ENCODE peak calls at places on chromosomes 7 and 10, in four cellular contexts. One of them, this sample, is unnamed.
A peak's percentile ranks its signal among the peaks of the same experiment; 100 is the strongest.

GRCh38 chr7:107860981-107861652 is 29.9 kb upstream of the DLD start:
- DNase-seq in K562: no peak
- DNase-seq in H1: no peak
- DNase-seq in HepG2: no peak
- DNase-seq in this sample: no peak

GRCh38 chr7:156842740-156843140 is 50.2 kb downstream of the LMBR1 start:
- DNase-seq in HepG2: no peak
- DNase-seq in H1: no peak
- DNase-seq in K562: peak; percentile 63
- DNase-seq in this sample: no peak

GRCh38 chr7:14233026-14233897 is 243.8 kb upstream of the ETV1 start:
- DNase-seq in H1: no peak
- DNase-seq in HepG2: no peak
- DNase-seq in K562: no peak
- DNase-seq in this sample: no peak

GRCh38 chr10:110860576-110861241 is 11.0 kb upstream of the PDCD4 start:
- DNase-seq in HepG2: peak; percentile 34
- DNase-seq in K562: no peak
- DNase-seq in H1: no peak
- DNase-seq in this sample: peak; percentile 90

GRCh38 chr10:26216949-26217395 is 398 bp downstream of the GAD2 start:
- DNase-seq in H1: no peak
- DNase-seq in HepG2: no peak
- DNase-seq in K562: no peak
- DNase-seq in this sample: no peak

GRCh38 chr7:151794508-151795167 is 82.3 kb downstream of the PRKAG2 start:
- DNase-seq in HepG2: no peak
- DNase-seq in H1: no peak
- DNase-seq in K562: no peak
- DNase-seq in this sample: no peak

GRCh38 chr7:73741600-73741999 is 3.0 kb upstream of the ABHD11 start:
- DNase-seq in K562: no peak
- DNase-seq in HepG2: no peak
- DNase-seq in H1: no peak
- DNase-seq in this sample: no peak

GRCh38 chr7:106962751-106963150 is 81.8 kb upstream of the PRKAR2B start:
- DNase-seq in K562: no peak
- DNase-seq in HepG2: no peak
- DNase-seq in H1: no peak
- DNase-seq in this sample: no peak

GRCh38 chr7:32093415-32094408 is 23.5 kb upstream of the PDE1C start:
- DNase-seq in H1: no peak
- DNase-seq in K562: no peak
- DNase-seq in HepG2: no peak
- DNase-seq in this sample: no peak

GRCh38 chr7:120856621-120857352 is 1.2 kb downstream of the TSPAN12 start:
- DNase-seq in K562: peak; percentile 58
- DNase-seq in HepG2: peak; percentile 18
- DNase-seq in H1: no peak
- DNase-seq in this sample: peak; percentile 73

GRCh38 chr10:97570789-97571536 is 1.6 kb upstream of the ANKRD2 start:
- DNase-seq in K562: no peak
- DNase-seq in HepG2: no peak
- DNase-seq in H1: no peak
- DNase-seq in this sample: no peak

GRCh38 chr10:36416513-36416912 is 708.9 kb upstream of the ANKRD30A start:
- DNase-seq in HepG2: no peak
- DNase-seq in K562: no peak
- DNase-seq in H1: no peak
- DNase-seq in this sample: no peak

GRCh38 chr7:96823274-96823673 is 113.6 kb upstream of the SEM1 start:
- DNase-seq in K562: no peak
- DNase-seq in HepG2: no peak
- DNase-seq in H1: no peak
- DNase-seq in this sample: no peak

GRCh38 chr7:115844857-115845256 is 185.7 kb downstream of the TFEC start:
- DNase-seq in H1: no peak
- DNase-seq in HepG2: no peak
- DNase-seq in K562: no peak
- DNase-seq in this sample: no peak

GRCh38 chr10:128998101-128998500 is 468.9 kb upstream of the MGMT start:
- DNase-seq in H1: no peak
- DNase-seq in K562: no peak
- DNase-seq in HepG2: no peak
- DNase-seq in this sample: no peak

GRCh38 chr10:34206602-34207268 is 608.4 kb downstream of the PARD3 start:
- DNase-seq in HepG2: no peak
- DNase-seq in K562: no peak
- DNase-seq in H1: no peak
- DNase-seq in this sample: no peak

GRCh38 chr7:2003931-2004812 is 228.6 kb downstream of the MAD1L1 start:
- DNase-seq in K562: no peak
- DNase-seq in H1: no peak
- DNase-seq in HepG2: no peak
- DNase-seq in this sample: no peak

GRCh38 chr10:132608511-132609195 is 71.1 kb downstream of the INPP5A start:
- DNase-seq in HepG2: no peak
- DNase-seq in H1: no peak
- DNase-seq in K562: no peak
- DNase-seq in this sample: no peak

GRCh38 chr10:132606536-132607316 is 69.1 kb downstream of the INPP5A start:
- DNase-seq in H1: no peak
- DNase-seq in HepG2: peak; percentile 7
- DNase-seq in K562: no peak
- DNase-seq in this sample: no peak

GRCh38 chr10:132606031-132606491 is 68.5 kb downstream of the INPP5A start:
- DNase-seq in H1: no peak
- DNase-seq in K562: no peak
- DNase-seq in HepG2: no peak
- DNase-seq in this sample: no peak

GRCh38 chr10:132607961-132608495 is 70.4 kb downstream of the INPP5A start:
- DNase-seq in H1: no peak
- DNase-seq in HepG2: no peak
- DNase-seq in K562: no peak
- DNase-seq in this sample: no peak

GRCh38 chr10:132607491-132607890 is 69.9 kb downstream of the INPP5A start:
- DNase-seq in H1: no peak
- DNase-seq in K562: no peak
- DNase-seq in HepG2: no peak
- DNase-seq in this sample: no peak
- H3K4me1 ChIP-seq in H1: no peaks in the 10 kb centered on the region
- H3K4me1 ChIP-seq in K562: no peaks in the 10 kb centered on the region
- H3K4me1 ChIP-seq in HepG2: peaks cover 6% of the 10 kb centered on the region
- H3K4me1 ChIP-seq in this sample: no peaks in the 10 kb centered on the region

DNA sequence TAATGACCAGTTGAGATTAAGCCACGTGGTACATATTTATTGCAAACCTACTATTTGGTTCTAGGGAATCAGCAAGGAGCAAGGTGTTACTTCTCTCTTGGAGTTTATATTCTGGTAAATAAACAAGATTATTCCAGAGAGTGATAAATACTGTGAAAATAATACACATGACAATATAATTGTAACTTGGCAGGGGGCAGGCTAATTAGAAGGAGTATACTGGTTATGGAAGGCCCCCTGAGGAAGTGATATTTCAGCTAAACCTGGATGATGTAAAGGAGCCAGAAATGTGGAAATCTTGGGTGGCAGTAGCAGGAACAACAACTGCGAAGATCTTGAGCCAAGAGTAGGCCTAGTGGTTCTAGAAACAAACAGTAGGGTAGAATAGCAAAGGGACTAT is 111.8 kb downstream of the SDK1 start:
- DNase-seq in HepG2: no peak
- DNase-seq in H1: no peak
- DNase-seq in K562: no peak
- DNase-seq in this sample: no peak
- TF ChIP-seq ZNF274 in HepG2: no peak
- TF ChIP-seq ZNF274 in H1: no peak
- TF ChIP-seq ZNF274 in K562: no peak
- TF ChIP-seq ZNF274 in this sample: no peak

GRCh38 chr10:63155388-63156028 is 22.4 kb downstream of the NRBF2 start:
- DNase-seq in H1: no peak
- DNase-seq in HepG2: no peak
- DNase-seq in K562: no peak
- DNase-seq in this sample: no peak
- TF ChIP-seq USF2 in H1: no peak
- TF ChIP-seq USF2 in HepG2: no peak
- TF ChIP-seq USF2 in K562: no peak
- TF ChIP-seq USF2 in this sample: no peak

GRCh38 chr10:122149138-122149606 is 121.9 kb upstream of the BTBD16 start:
- DNase-seq in HepG2: no peak
- DNase-seq in K562: no peak
- DNase-seq in H1: no peak
- DNase-seq in this sample: no peak
- H3K4me1 ChIP-seq in HepG2: peaks cover 18% of the 10 kb centered on the region
- H3K4me1 ChIP-seq in K562: no peaks in the 10 kb centered on the region
- H3K4me1 ChIP-seq in H1: no peaks in the 10 kb centered on the region
- H3K4me1 ChIP-seq in this sample: no peaks in the 10 kb centered on the region

This sample was measured in GM12878.